ENCODE peak calls at places on chromosome 2, in five cellular contexts. One of them, this sample, is unnamed.

GRCh38 chr2:240257940-240258580 is 117.6 kb upstream of the OTOS start:
- DNase-seq in cardiac muscle cell: no peak
- DNase-seq in psoas muscle: peak; percentile 43
- DNase-seq in A673: no peak
- DNase-seq in stomach: no peak
- DNase-seq in this sample: no peak

GRCh38 chr2:95158891-95159619 is 593 bp downstream of the ZNF514 start:
- DNase-seq in cardiac muscle cell: peak; percentile 49
- DNase-seq in psoas muscle: peak; percentile 73
- DNase-seq in A673: peak; percentile 42
- DNase-seq in stomach: peak; percentile 45
- DNase-seq in this sample: no peak

GRCh38 chr2:197920088-197920487 is 115.7 kb downstream of the PLCL1 start:
- DNase-seq in cardiac muscle cell: no peak
- DNase-seq in psoas muscle: no peak
- DNase-seq in A673: no peak
- DNase-seq in stomach: no peak
- DNase-seq in this sample: no peak

GRCh38 chr2:207673431-207673830 is 38.0 kb upstream of the CCNYL1 start:
- DNase-seq in cardiac muscle cell: no peak
- DNase-seq in psoas muscle: no peak
- DNase-seq in A673: no peak
- DNase-seq in stomach: no peak
- DNase-seq in this sample: no peak

GRCh38 chr2:42568431-42569115 is at the start of gene MTA3:
- DNase-seq in cardiac muscle cell: peak; percentile 60
- DNase-seq in psoas muscle: peak; percentile 79
- DNase-seq in A673: peak; percentile 79
- DNase-seq in stomach: peak; percentile 71
- DNase-seq in this sample: no peak

GRCh38 chr2:68757081-68757480 is 22.5 kb downstream of the ARHGAP25 start:
- DNase-seq in cardiac muscle cell: no peak
- DNase-seq in psoas muscle: no peak
- DNase-seq in A673: no peak
- DNase-seq in stomach: no peak
- DNase-seq in this sample: no peak

GRCh38 chr2:224584111-224584764 is 925 bp downstream of the CUL3 start:
- DNase-seq in cardiac muscle cell: peak; percentile 49
- DNase-seq in psoas muscle: peak; percentile 64
- DNase-seq in A673: peak; percentile 33
- DNase-seq in stomach: peak; percentile 36
- DNase-seq in this sample: no peak

GRCh38 chr2:240405654-240406313 is 29.7 kb upstream of the GPC1 start:
- DNase-seq in cardiac muscle cell: no peak
- DNase-seq in psoas muscle: no peak
- DNase-seq in A673: no peak
- DNase-seq in stomach: peak; percentile 5
- DNase-seq in this sample: no peak

GRCh38 chr2:39620067-39620466 is 45.6 kb upstream of the TMEM178A start:
- DNase-seq in cardiac muscle cell: peak; percentile 96
- DNase-seq in psoas muscle: no peak
- DNase-seq in A673: peak; percentile 81
- DNase-seq in stomach: peak; percentile 56
- DNase-seq in this sample: peak; percentile 39

GRCh38 chr2:65436825-65437221 is 4.4 kb upstream of the SPRED2 start:
- DNase-seq in cardiac muscle cell: no peak
- DNase-seq in psoas muscle: no peak
- DNase-seq in A673: no peak
- DNase-seq in stomach: no peak
- DNase-seq in this sample: peak; percentile 38

GRCh38 chr2:28993211-28993960 is 12.3 kb downstream of the TOGARAM2 start:
- DNase-seq in cardiac muscle cell: no peak
- DNase-seq in psoas muscle: peak; percentile 8
- DNase-seq in A673: no peak
- DNase-seq in stomach: peak; percentile 57
- DNase-seq in this sample: no peak

GRCh38 chr2:135132314-135132713 is 80.2 kb downstream of the RAB3GAP1 start:
- DNase-seq in cardiac muscle cell: peak; percentile 43
- DNase-seq in psoas muscle: no peak
- DNase-seq in A673: no peak
- DNase-seq in stomach: no peak
- DNase-seq in this sample: no peak

GRCh38 chr2:167144179-167144898 is 256.1 kb downstream of the XIRP2 start:
- DNase-seq in cardiac muscle cell: peak; percentile 43
- DNase-seq in psoas muscle: no peak
- DNase-seq in A673: no peak
- DNase-seq in stomach: no peak
- DNase-seq in this sample: no peak

GRCh38 chr2:36618381-36618780 is 20.4 kb upstream of the FEZ2 start:
- DNase-seq in cardiac muscle cell: peak; percentile 79
- DNase-seq in psoas muscle: no peak
- DNase-seq in A673: peak; percentile 80
- DNase-seq in stomach: no peak
- DNase-seq in this sample: no peak

GRCh38 chr2:28956415-28956826 is 24.7 kb upstream of the TOGARAM2 start:
- DNase-seq in cardiac muscle cell: peak; percentile 53
- DNase-seq in psoas muscle: no peak
- DNase-seq in A673: peak; percentile 47
- DNase-seq in stomach: no peak
- DNase-seq in this sample: no peak

GRCh38 chr2:38788306-38788705 is 10.3 kb downstream of the GEMIN6 start:
- DNase-seq in cardiac muscle cell: no peak
- DNase-seq in psoas muscle: no peak
- DNase-seq in A673: peak; percentile 60
- DNase-seq in stomach: no peak
- DNase-seq in this sample: no peak

GRCh38 chr2:173984866-173985588 is 19.9 kb upstream of the SP3 start:
- DNase-seq in cardiac muscle cell: no peak
- DNase-seq in psoas muscle: no peak
- DNase-seq in A673: no peak
- DNase-seq in stomach: peak; percentile 33
- DNase-seq in this sample: no peak

GRCh38 chr2:74691955-74692354 is 37.9 kb downstream of the SEMA4F start:
- DNase-seq in cardiac muscle cell: no peak
- DNase-seq in psoas muscle: no peak
- DNase-seq in A673: no peak
- DNase-seq in stomach: no peak
- DNase-seq in this sample: no peak

GRCh38 chr2:240917684-240918257 is 11.6 kb downstream of the CROCC2 start:
- DNase-seq in cardiac muscle cell: no peak
- DNase-seq in psoas muscle: no peak
- DNase-seq in A673: no peak
- DNase-seq in stomach: no peak
- DNase-seq in this sample: no peak

GRCh38 chr2:240646900-240647502 is 21.7 kb downstream of the GPR35 start:
- DNase-seq in cardiac muscle cell: no peak
- DNase-seq in psoas muscle: peak; percentile 31
- DNase-seq in A673: no peak
- DNase-seq in stomach: no peak
- DNase-seq in this sample: no peak

GRCh38 chr2:233819884-233820765 is 34.2 kb downstream of the HJURP start:
- DNase-seq in cardiac muscle cell: no peak
- DNase-seq in psoas muscle: no peak
- DNase-seq in A673: no peak
- DNase-seq in stomach: peak; percentile 19
- DNase-seq in this sample: no peak

GRCh38 chr2:216936954-216937357 is 77.1 kb upstream of the TNP1 start:
- DNase-seq in cardiac muscle cell: no peak
- DNase-seq in psoas muscle: peak; percentile 48
- DNase-seq in A673: no peak
- DNase-seq in stomach: no peak
- DNase-seq in this sample: no peak

GRCh38 chr2:39118786-39119499 is 1.9 kb downstream of the SOS1 start:
- DNase-seq in cardiac muscle cell: peak; percentile 40
- DNase-seq in psoas muscle: no peak
- DNase-seq in A673: peak; percentile 32
- DNase-seq in stomach: no peak
- DNase-seq in this sample: no peak

GRCh38 chr2:23122681-23123080 is 262.3 kb upstream of the KLHL29 start:
- DNase-seq in cardiac muscle cell: no peak
- DNase-seq in psoas muscle: no peak
- DNase-seq in A673: no peak
- DNase-seq in stomach: no peak
- DNase-seq in this sample: no peak

GRCh38 chr2:105308785-105309540 is 20.6 kb downstream of the TGFBRAP1 start:
- DNase-seq in cardiac muscle cell: no peak
- DNase-seq in psoas muscle: peak; percentile 55
- DNase-seq in A673: no peak
- DNase-seq in stomach: no peak
- DNase-seq in this sample: no peak

GRCh38 chr2:158178646-158179045 is 77.0 kb downstream of the UPP2 start:
- DNase-seq in cardiac muscle cell: no peak
- DNase-seq in psoas muscle: no peak
- DNase-seq in A673: peak; percentile 48
- DNase-seq in stomach: no peak
- DNase-seq in this sample: no peak

GRCh38 chr2:191318037-191318728 is 73.0 kb downstream of the MYO1B start:
- DNase-seq in cardiac muscle cell: peak; percentile 71
- DNase-seq in psoas muscle: no peak
- DNase-seq in A673: peak; percentile 25
- DNase-seq in stomach: no peak
- DNase-seq in this sample: no peak

GRCh38 chr2:240277073-240277806 is 136.8 kb upstream of the OTOS start:
- DNase-seq in cardiac muscle cell: peak; percentile 79
- DNase-seq in psoas muscle: peak; percentile 41
- DNase-seq in A673: no peak
- DNase-seq in stomach: peak; percentile 24
- DNase-seq in this sample: peak; percentile 1

GRCh38 chr2:43179947-43180346 is 46.5 kb downstream of the ZFP36L2 start:
- DNase-seq in cardiac muscle cell: no peak
- DNase-seq in psoas muscle: no peak
- DNase-seq in A673: no peak
- DNase-seq in stomach: no peak
- DNase-seq in this sample: no peak

GRCh38 chr2:19356545-19357382 is 1.7 kb downstream of the OSR1 start:
- DNase-seq in cardiac muscle cell: no peak
- DNase-seq in psoas muscle: no peak
- DNase-seq in A673: no peak
- DNase-seq in stomach: no peak
- DNase-seq in this sample: no peak

GRCh38 chr2:137165968-137166367 is 400.6 kb downstream of the THSD7B start:
- DNase-seq in cardiac muscle cell: no peak
- DNase-seq in psoas muscle: no peak
- DNase-seq in A673: no peak
- DNase-seq in stomach: no peak
- DNase-seq in this sample: no peak

GRCh38 chr2:214412679-214413078 is 1.8 kb downstream of the VWC2L start:
- DNase-seq in cardiac muscle cell: no peak
- DNase-seq in psoas muscle: no peak
- DNase-seq in A673: no peak
- DNase-seq in stomach: no peak
- DNase-seq in this sample: no peak

GRCh38 chr2:214410918-214411554 is at the start of gene VWC2L:
- DNase-seq in cardiac muscle cell: peak; percentile 78
- DNase-seq in psoas muscle: peak; percentile 75
- DNase-seq in A673: peak; percentile 81
- DNase-seq in stomach: peak; percentile 37
- DNase-seq in this sample: peak; percentile 54

GRCh38 chr2:214410128-214410775 is 602 bp upstream of the VWC2L start:
- DNase-seq in cardiac muscle cell: no peak
- DNase-seq in psoas muscle: no peak
- DNase-seq in A673: no peak
- DNase-seq in stomach: no peak
- DNase-seq in this sample: no peak
- TF ChIP-seq CTCF in cardiac muscle cell: no peak
- TF ChIP-seq CTCF in psoas muscle: no peak
- TF ChIP-seq CTCF in A673: no peak
- TF ChIP-seq CTCF in stomach: no peak
- TF ChIP-seq CTCF in this sample: peak; percentile 6

GRCh38 chr2:219490186-219490585 is 8.5 kb upstream of the GMPPA start:
- DNase-seq in cardiac muscle cell: no peak
- DNase-seq in psoas muscle: no peak
- DNase-seq in A673: no peak
- DNase-seq in stomach: no peak
- DNase-seq in this sample: no peak
- TF ChIP-seq CTCF in cardiac muscle cell: peak; percentile 6
- TF ChIP-seq CTCF in psoas muscle: peak; percentile 13
- TF ChIP-seq CTCF in A673: peak; percentile 29
- TF ChIP-seq CTCF in stomach: no peak
- TF ChIP-seq CTCF in this sample: no peak

DNA sequence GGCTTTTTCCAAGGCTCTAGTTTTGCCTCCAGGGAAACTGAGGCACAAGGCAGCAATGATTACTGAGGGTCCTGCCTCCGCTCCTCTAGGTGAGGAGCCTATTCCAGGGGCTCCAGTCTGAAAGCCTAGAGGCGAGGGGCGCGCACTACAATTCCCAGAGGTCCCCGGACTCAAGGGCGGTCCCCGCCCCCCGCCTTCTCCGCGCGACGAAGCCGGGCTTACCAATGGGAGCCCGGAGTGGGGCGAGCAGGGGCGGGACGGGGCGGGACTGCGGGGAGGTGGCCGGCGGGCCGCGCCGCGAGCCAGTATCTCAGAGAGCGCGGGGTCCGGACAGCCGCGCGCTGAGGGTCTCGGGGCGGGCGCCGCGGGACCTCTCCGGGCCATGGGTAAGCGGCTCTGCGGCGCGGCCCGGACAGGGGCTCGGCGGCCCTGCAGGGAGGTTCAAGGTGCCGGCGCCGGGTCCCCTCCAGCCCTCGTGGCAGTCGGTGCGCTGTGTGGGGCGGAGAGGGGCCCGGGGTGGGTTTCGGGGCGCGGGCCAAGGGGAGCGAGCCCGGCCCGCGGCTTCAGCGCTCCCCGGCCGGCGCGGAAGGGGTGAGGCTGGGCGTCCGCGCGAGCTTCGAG is at the start of gene ARID5A:
- DNase-seq in cardiac muscle cell: peak; percentile 92
- DNase-seq in psoas muscle: peak; percentile 96
- DNase-seq in A673: peak; percentile 96
- DNase-seq in stomach: peak; percentile 95
- DNase-seq in this sample: no peak
- TF ChIP-seq CTCF in cardiac muscle cell: no peak
- TF ChIP-seq CTCF in psoas muscle: peak; percentile 34
- TF ChIP-seq CTCF in A673: no peak
- TF ChIP-seq CTCF in stomach: no peak
- TF ChIP-seq CTCF in this sample: no peak

GRCh38 chr2:115946341-115946740 is 1503.9 kb downstream of the DPP10 start:
- DNase-seq in cardiac muscle cell: no peak
- DNase-seq in psoas muscle: no peak
- DNase-seq in A673: no peak
- DNase-seq in stomach: no peak
- DNase-seq in this sample: no peak

GRCh38 chr2:115946891-115947290 is 1504.5 kb downstream of the DPP10 start:
- DNase-seq in cardiac muscle cell: no peak
- DNase-seq in psoas muscle: no peak
- DNase-seq in A673: no peak
- DNase-seq in stomach: no peak
- DNase-seq in this sample: no peak
- TF ChIP-seq CTCF in cardiac muscle cell: no peak
- TF ChIP-seq CTCF in psoas muscle: no peak
- TF ChIP-seq CTCF in A673: no peak
- TF ChIP-seq CTCF in stomach: no peak
- TF ChIP-seq CTCF in this sample: no peak

DNA sequence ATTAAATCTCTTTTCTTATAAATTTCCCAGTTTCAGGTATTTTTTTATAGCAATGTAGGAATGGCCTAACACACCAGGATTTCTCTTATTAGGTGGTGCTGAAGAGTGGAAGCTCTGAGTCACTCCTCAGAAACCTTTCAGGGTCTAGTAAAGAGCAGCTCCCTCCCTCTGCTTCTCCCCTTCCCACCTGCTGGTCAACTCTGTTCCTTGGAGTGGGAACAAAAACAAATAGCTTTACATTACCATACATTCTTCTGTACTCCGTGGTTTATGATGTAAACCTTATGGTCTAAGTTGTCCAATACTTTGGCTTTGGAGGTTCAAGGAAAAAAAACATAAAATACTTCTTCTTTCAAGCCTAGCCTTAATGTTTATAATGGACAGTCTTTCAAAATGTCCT is 2.7 kb upstream of the IL1R1 start:
- DNase-seq in cardiac muscle cell: no peak
- DNase-seq in psoas muscle: no peak
- DNase-seq in A673: no peak
- DNase-seq in stomach: no peak
- DNase-seq in this sample: no peak
- TF ChIP-seq CTCF in cardiac muscle cell: no peak
- TF ChIP-seq CTCF in psoas muscle: no peak
- TF ChIP-seq CTCF in A673: no peak
- TF ChIP-seq CTCF in stomach: no peak
- TF ChIP-seq CTCF in this sample: no peak